ENCODE peak calls at places on chromosomes 12 and 14, in ten cellular contexts. M is HFFc6, I is A549, L is ascending aorta, A is PC-3, Y is SK-N-SH, B is lower leg skin, J is upper lobe of right lung, Q is bronchial epithelial cell, U is endothelial cell of umbilical vein. V is an unnamed sample.

GRCh38 chr12:48001426-48002178 is 2.7 kb downstream of the COL2A1 start:
- DNase-seq in A (peak), B (peak), I (peak), Q (peak), J (no peak), Y (peak), M (peak), U (peak), L (peak), V (no peak)

GRCh38 chr14:105398726-105399440 is 545 bp downstream of the TEX22 start:
- DNase-seq in I (no peak), Q (no peak), B (no peak), J (no peak), L (no peak), Y (peak), U (peak), M (no peak), A (peak), V (no peak)

GRCh38 chr14:37622231-37622923 is 26.9 kb downstream of the TTC6 start:
- DNase-seq in U (peak), B (no peak), L (no peak), A (no peak), M (no peak), Q (no peak), I (no peak), Y (no peak), J (no peak), V (no peak)

GRCh38 chr12:54279227-54279631 is 693 bp downstream of the CBX5 start:
- DNase-seq in U (no peak), B (no peak), I (no peak), A (no peak), J (no peak), Y (no peak), M (no peak), L (no peak), Q (no peak), V (no peak)

GRCh38 chr12:473863-474577 is 14.3 kb downstream of the B4GALNT3 start:
- DNase-seq in Q (no peak), I (no peak), U (no peak), A (no peak), J (no peak), M (peak), L (peak), B (peak), Y (no peak), V (no peak)

GRCh38 chr12:102961488-102961801 is 4.0 kb downstream of the ASCL1 start:
- DNase-seq in U (no peak), I (no peak), Q (no peak), M (no peak), A (no peak), B (no peak), J (no peak), L (no peak), Y (no peak), V (no peak)

GRCh38 chr14:22303589-22304195 is 285.3 kb downstream of the DAD1 start:
- DNase-seq in U (peak), Y (peak), B (no peak), I (no peak), Q (no peak), J (no peak), L (no peak), A (peak), M (no peak), V (no peak)

GRCh38 chr14:75521415-75522199 is 662 bp upstream of the BATF start:
- DNase-seq in U (no peak), B (no peak), J (no peak), M (no peak), L (no peak), Y (no peak), I (no peak), Q (no peak), A (peak), V (no peak)

GRCh38 chr14:55938249-55938791 is 179.9 kb upstream of the PELI2 start:
- DNase-seq in Y (no peak), U (peak), A (peak), L (no peak), M (peak), Q (peak), B (no peak), I (no peak), J (no peak), V (no peak)

GRCh38 chr14:48304729-48305128 is 629.3 kb upstream of the MDGA2 start:
- DNase-seq in B (no peak), Y (no peak), J (no peak), A (no peak), U (no peak), M (no peak), I (no peak), L (no peak), Q (no peak), V (no peak)

GRCh38 chr14:72792051-72792788 is 101.7 kb downstream of the DPF3 start:
- DNase-seq in B (peak), A (no peak), L (peak), J (no peak), I (no peak), Q (no peak), M (peak), Y (no peak), U (no peak), V (no peak)

GRCh38 chr14:93962701-93963601 is 13.4 kb downstream of the ASB2 start:
- DNase-seq in Q (peak), Y (no peak), L (no peak), M (no peak), I (no peak), B (no peak), A (no peak), U (no peak), J (no peak), V (peak)

GRCh38 chr12:64569923-64570595 is 40.2 kb upstream of the RASSF3 start:
- DNase-seq in M (no peak), J (no peak), B (no peak), I (no peak), U (no peak), Q (no peak), L (no peak), A (no peak), Y (no peak), V (no peak)

GRCh38 chr14:73058923-73059311 is 583 bp downstream of the RBM25 start:
- DNase-seq in Y (peak), J (no peak), L (peak), B (peak), M (no peak), A (peak), Q (peak), U (peak), I (peak), V (no peak)

GRCh38 chr14:47822326-47822725 is 146.9 kb upstream of the MDGA2 start:
- DNase-seq in A (no peak), M (no peak), L (no peak), I (no peak), Q (no peak), J (no peak), U (no peak), B (no peak), Y (no peak), V (no peak)

GRCh38 chr14:102646615-102647014 is 54.2 kb downstream of the RCOR1 start:
- DNase-seq in I (no peak), M (no peak), L (no peak), Y (no peak), J (no peak), U (no peak), A (no peak), B (no peak), Q (no peak), V (no peak)

GRCh38 chr12:117985182-117985581 is 16.4 kb upstream of the KSR2 start:
- DNase-seq in B (no peak), U (no peak), L (no peak), I (no peak), M (peak), Q (no peak), Y (no peak), J (no peak), A (peak), V (no peak)

GRCh38 chr14:95943699-95944098 is 67.1 kb downstream of the TUNAR start:
- DNase-seq in U (no peak), L (no peak), M (no peak), Q (no peak), Y (peak), A (no peak), B (no peak), J (no peak), I (no peak), V (no peak)

GRCh38 chr12:131194166-131194565 is 240.5 kb downstream of the ADGRD1 start:
- DNase-seq in I (peak), Y (peak), L (no peak), A (no peak), M (no peak), U (no peak), B (peak), Q (no peak), J (peak), V (no peak)

GRCh38 chr12:108627134-108627920 is 6.4 kb downstream of the SELPLG start:
- DNase-seq in L (no peak), A (no peak), Q (no peak), J (no peak), B (no peak), M (no peak), Y (no peak), I (no peak), U (no peak), V (no peak)

GRCh38 chr12:116540617-116541152 is 18.5 kb upstream of the MAP1LC3B2 start:
- DNase-seq in Y (no peak), L (no peak), J (no peak), Q (no peak), M (no peak), U (no peak), A (no peak), B (no peak), I (no peak), V (no peak)

GRCh38 chr12:25130741-25131188 is 64.2 kb downstream of the DNAI7 start:
- DNase-seq in Y (peak), A (peak), B (no peak), Q (peak), L (no peak), M (peak), I (peak), J (no peak), U (peak), V (no peak)

GRCh38 chr14:26401170-26401968 is 196.5 kb downstream of the NOVA1 start:
- DNase-seq in J (no peak), A (no peak), Y (no peak), L (no peak), U (no peak), I (no peak), Q (no peak), M (no peak), B (no peak), V (no peak)

GRCh38 chr14:92586966-92587365 is 73.4 kb downstream of the RIN3 start:
- DNase-seq in Y (no peak), J (no peak), B (no peak), I (no peak), L (peak), U (no peak), Q (no peak), M (no peak), A (no peak), V (no peak)

GRCh38 chr12:106079148-106079738 is 59.5 kb downstream of the NUAK1 start:
- DNase-seq in L (peak), J (no peak), A (no peak), B (no peak), M (no peak), U (no peak), Y (no peak), I (no peak), Q (no peak), V (no peak)

GRCh38 chr12:88856201-88856600 is 275.9 kb upstream of the KITLG start:
- DNase-seq in M (no peak), L (no peak), A (no peak), U (no peak), J (no peak), B (no peak), Y (no peak), Q (no peak), I (no peak), V (no peak)

GRCh38 chr14:32593290-32593942 is 264.3 kb downstream of the AKAP6 start:
- DNase-seq in J (no peak), I (no peak), L (no peak), U (no peak), Y (no peak), M (peak), B (no peak), Q (peak), A (peak), V (no peak)

GRCh38 chr12:111057726-111058125 is 137.3 kb upstream of the MYL2 start:
- DNase-seq in Y (peak), U (no peak), A (no peak), L (no peak), J (no peak), B (no peak), I (no peak), M (no peak), Q (no peak), V (no peak)

GRCh38 chr12:27319394-27319793 is 13.2 kb upstream of the BMAL2 start:
- DNase-seq in J (no peak), U (no peak), Y (no peak), A (peak), I (no peak), M (peak), L (no peak), Q (peak), B (no peak), V (no peak)

GRCh38 chr14:43503508-43503907 is 1003.6 kb downstream of the FSCB start:
- DNase-seq in L (no peak), Y (no peak), Q (no peak), J (no peak), I (no peak), M (no peak), A (peak), U (no peak), B (no peak), V (no peak)
- TF ChIP-seq CTCF in L (no peak), Y (peak), Q (no peak), J (no peak), I (no peak), M (no peak), A (peak), U (no peak), B (no peak), V (no peak)

GRCh38 chr14:106843376-106843775 is 1317.0 kb downstream of the TMEM121 start:
- DNase-seq in M (no peak), L (no peak), B (no peak), A (no peak), U (no peak), Q (no peak), J (no peak), Y (no peak), I (no peak), V (no peak)

GRCh38 chr14:106843951-106844483 is 1317.6 kb downstream of the TMEM121 start:
- DNase-seq in B (no peak), I (peak), A (peak), Q (peak), Y (peak), L (no peak), M (no peak), U (no peak), J (peak), V (peak)

GRCh38 chr14:106841701-106842100 is 1315.3 kb downstream of the TMEM121 start:
- DNase-seq in U (no peak), J (no peak), B (no peak), A (peak), M (no peak), Q (peak), Y (no peak), L (no peak), I (no peak), V (no peak)

GRCh38 chr14:106844608-106845285 is 1318.4 kb downstream of the TMEM121 start:
- DNase-seq in Q (no peak), M (no peak), B (peak), U (no peak), I (peak), L (peak), Y (peak), A (peak), J (peak), V (peak)

GRCh38 chr14:106842687-106843086 is 1316.3 kb downstream of the TMEM121 start:
- DNase-seq in Y (peak), J (no peak), M (no peak), Q (no peak), I (peak), B (no peak), A (peak), U (no peak), L (no peak), V (no peak)
- TF ChIP-seq CTCF in Y (peak), J (peak), M (peak), Q (peak), I (peak), B (no peak), A (peak), U (no peak), L (no peak), V (no peak)

DNA sequence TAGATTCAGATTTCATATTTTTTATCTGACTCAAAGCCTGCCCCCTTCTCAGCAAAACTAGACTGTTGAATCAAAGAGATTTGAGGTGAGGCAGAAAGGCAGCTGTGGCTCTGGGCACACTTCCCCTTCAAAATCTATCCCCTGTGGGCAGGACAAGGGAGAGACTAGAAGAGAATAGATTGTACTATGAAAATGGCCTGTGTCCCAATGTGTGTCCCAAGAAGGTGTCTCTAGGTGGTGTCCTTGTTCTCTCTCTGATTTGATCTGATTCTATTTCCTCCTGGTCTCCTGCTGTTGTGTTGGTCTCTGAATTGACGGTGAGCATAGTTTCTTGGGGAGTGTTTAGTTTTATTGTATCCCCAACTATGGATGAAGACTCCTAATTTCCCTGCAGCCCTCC is 565.8 kb upstream of the ATP2B1 start:
- DNase-seq in J (no peak), A (peak), Y (no peak), B (no peak), I (no peak), L (no peak), U (no peak), M (no peak), Q (no peak), V (no peak)
- TF ChIP-seq CTCF in J (no peak), A (peak), Y (no peak), B (no peak), I (no peak), L (no peak), U (no peak), M (no peak), Q (no peak), V (no peak)

GRCh38 chr12:68109001-68109400 is 50.5 kb downstream of the IFNG start:
- DNase-seq in Y (no peak), B (no peak), L (no peak), Q (no peak), A (no peak), U (no peak), M (no peak), I (no peak), J (no peak), V (no peak)

GRCh38 chr12:68111995-68112394 is 47.5 kb downstream of the IFNG start:
- DNase-seq in Q (no peak), I (no peak), Y (no peak), B (no peak), M (no peak), A (no peak), U (no peak), J (no peak), L (no peak), V (no peak)

GRCh38 chr12:68109444-68110217 is 49.9 kb downstream of the IFNG start:
- DNase-seq in L (no peak), Y (no peak), B (no peak), U (no peak), Q (no peak), A (no peak), I (no peak), J (no peak), M (no peak), V (no peak)

GRCh38 chr12:68118096-68118755 is 41.3 kb downstream of the IFNG start:
- DNase-seq in M (no peak), B (no peak), Y (no peak), J (no peak), L (no peak), U (no peak), Q (no peak), I (no peak), A (no peak), V (no peak)

GRCh38 chr12:68113644-68114043 is 45.9 kb downstream of the IFNG start:
- DNase-seq in B (no peak), L (no peak), J (no peak), U (no peak), Q (no peak), A (peak), I (no peak), M (no peak), Y (no peak), V (no peak)
- TF ChIP-seq CTCF in B (no peak), L (no peak), J (peak), U (peak), Q (peak), A (peak), I (no peak), M (peak), Y (peak), V (no peak)

DNA sequence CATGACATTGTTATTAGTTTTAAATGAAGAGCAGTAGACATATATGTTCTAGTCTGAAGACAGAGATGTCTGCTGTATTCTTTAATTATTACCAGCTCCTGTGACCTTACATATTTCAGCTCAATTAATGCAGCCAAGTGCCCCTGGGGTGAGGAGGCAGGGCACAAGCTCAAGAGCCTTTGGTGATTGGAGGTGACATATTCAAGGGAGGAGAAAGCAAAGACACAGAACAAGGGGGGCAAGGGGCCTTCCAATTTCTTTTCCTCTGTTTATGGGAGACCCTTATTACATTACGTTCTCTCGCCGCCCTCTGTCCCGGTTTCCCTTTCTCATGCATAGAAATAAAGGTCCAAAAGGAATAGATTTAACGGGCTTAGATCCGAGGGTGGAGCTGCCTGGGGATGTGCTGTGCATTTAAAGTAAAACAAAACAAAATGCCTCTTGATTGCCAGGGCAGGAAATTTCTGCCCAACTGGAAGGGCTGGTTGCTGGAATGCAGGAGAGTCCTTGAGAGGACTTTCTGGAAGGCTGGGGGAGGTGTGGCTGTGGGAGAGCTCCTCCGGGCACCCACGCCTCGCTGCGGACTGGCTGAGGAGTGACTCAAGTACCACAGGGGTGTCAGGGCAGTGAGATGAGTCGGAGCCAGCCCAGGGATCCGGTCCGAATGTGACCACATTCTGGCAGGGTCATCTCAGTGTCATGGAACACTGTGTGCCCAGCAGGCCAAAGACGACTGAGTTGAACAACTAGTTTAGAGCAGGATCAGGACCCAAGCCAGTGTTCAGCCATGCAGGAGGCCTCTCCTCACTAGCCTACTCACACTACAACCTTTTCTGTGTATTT is 32.1 kb upstream of the GSG1 start:
- DNase-seq in Q (peak), M (peak), I (no peak), J (peak), Y (no peak), A (peak), U (peak), B (peak), L (peak), V (no peak)
- TF ChIP-seq CTCF in Q (peak), M (peak), I (no peak), J (peak), Y (peak), A (peak), U (no peak), B (no peak), L (no peak), V (no peak)

GRCh38 chr14:100679170-100679569 is 47.5 kb upstream of the DLK1 start:
- DNase-seq in Y (no peak), I (no peak), L (no peak), U (no peak), B (no peak), A (no peak), J (no peak), M (no peak), Q (no peak), V (no peak)

GRCh38 chr14:100677925-100678765 is 48.5 kb upstream of the DLK1 start:
- DNase-seq in L (no peak), I (no peak), U (no peak), Y (peak), M (peak), Q (no peak), B (no peak), A (no peak), J (no peak), V (no peak)

GRCh38 chr14:100681111-100681510 is 45.6 kb upstream of the DLK1 start:
- DNase-seq in Y (no peak), J (no peak), A (no peak), Q (no peak), L (no peak), M (no peak), I (no peak), U (no peak), B (no peak), V (no peak)

GRCh38 chr14:100680439-100681051 is 46.1 kb upstream of the DLK1 start:
- DNase-seq in I (no peak), Q (no peak), B (no peak), J (no peak), Y (no peak), L (no peak), A (no peak), M (peak), U (no peak), V (no peak)

GRCh38 chr14:100679707-100680438 is 46.8 kb upstream of the DLK1 start:
- DNase-seq in Q (no peak), I (no peak), A (no peak), Y (no peak), J (no peak), U (no peak), L (no peak), B (no peak), M (peak), V (no peak)
- TF ChIP-seq CTCF in Q (no peak), I (no peak), A (no peak), Y (no peak), J (no peak), U (no peak), L (no peak), B (no peak), M (peak), V (no peak)